ENCODE peak calls at places on chromosomes 2 and 18, in four cellular contexts. One of them, this sample, is unnamed.

GRCh38 chr2:5791371-5791770 is 99.2 kb downstream of the SOX11 start:
- DNase-seq in K562: no peak
- DNase-seq in SK-N-SH: no peak
- DNase-seq in GM12878: no peak
- DNase-seq in this sample: no peak

GRCh38 chr2:144801766-144802165 is 281.8 kb upstream of the ZEB2 start:
- DNase-seq in K562: no peak
- DNase-seq in SK-N-SH: no peak
- DNase-seq in GM12878: no peak
- DNase-seq in this sample: no peak

GRCh38 chr2:45898819-45899218 is 247.3 kb downstream of the PRKCE start:
- DNase-seq in K562: no peak
- DNase-seq in SK-N-SH: no peak
- DNase-seq in GM12878: no peak
- DNase-seq in this sample: no peak

GRCh38 chr2:221200184-221200839 is 371.8 kb downstream of the EPHA4 start:
- DNase-seq in K562: no peak
- DNase-seq in SK-N-SH: no peak
- DNase-seq in GM12878: no peak
- DNase-seq in this sample: no peak

GRCh38 chr2:239736358-239737143 is 288.6 kb downstream of the NDUFA10 start:
- DNase-seq in K562: no peak
- DNase-seq in SK-N-SH: no peak
- DNase-seq in GM12878: no peak
- DNase-seq in this sample: no peak

GRCh38 chr2:216971632-216972031 is 111.8 kb upstream of the TNP1 start:
- DNase-seq in K562: no peak
- DNase-seq in SK-N-SH: no peak
- DNase-seq in GM12878: no peak
- DNase-seq in this sample: no peak

GRCh38 chr2:42141687-42142475 is 27.3 kb upstream of the EML4 start:
- DNase-seq in K562: peak; percentile 19
- DNase-seq in SK-N-SH: peak; percentile 56
- DNase-seq in GM12878: no peak
- DNase-seq in this sample: no peak

GRCh38 chr2:233857511-233858118 is 3.3 kb upstream of the HJURP start:
- DNase-seq in K562: peak; percentile 54
- DNase-seq in SK-N-SH: no peak
- DNase-seq in GM12878: no peak
- DNase-seq in this sample: peak; percentile 89

GRCh38 chr2:95267458-95268207 is 6.6 kb upstream of the PROM2 start:
- DNase-seq in K562: no peak
- DNase-seq in SK-N-SH: no peak
- DNase-seq in GM12878: no peak
- DNase-seq in this sample: peak; percentile 30

GRCh38 chr2:216596234-216596985 is 36.8 kb upstream of the IGFBP2 start:
- DNase-seq in K562: no peak
- DNase-seq in SK-N-SH: peak; percentile 69
- DNase-seq in GM12878: no peak
- DNase-seq in this sample: no peak

GRCh38 chr2:71832844-71833243 is 314.8 kb downstream of the CYP26B1 start:
- DNase-seq in K562: no peak
- DNase-seq in SK-N-SH: no peak
- DNase-seq in GM12878: no peak
- DNase-seq in this sample: no peak

GRCh38 chr2:78992451-78992806 is 33.1 kb upstream of the REG3G start:
- DNase-seq in K562: no peak
- DNase-seq in SK-N-SH: peak; percentile 28
- DNase-seq in GM12878: no peak
- DNase-seq in this sample: peak; percentile 66

GRCh38 chr2:62705859-62706720 is 577 bp downstream of the EHBP1 start:
- DNase-seq in K562: peak; percentile 65
- DNase-seq in SK-N-SH: peak; percentile 78
- DNase-seq in GM12878: no peak
- DNase-seq in this sample: peak; percentile 77

GRCh38 chr18:11260963-11261441 is 111.6 kb upstream of the PIEZO2 start:
- DNase-seq in K562: no peak
- DNase-seq in SK-N-SH: no peak
- DNase-seq in GM12878: no peak
- DNase-seq in this sample: no peak

GRCh38 chr2:110904410-110905148 is 172.2 kb downstream of the ACOXL start:
- DNase-seq in K562: no peak
- DNase-seq in SK-N-SH: no peak
- DNase-seq in GM12878: no peak
- DNase-seq in this sample: no peak

GRCh38 chr2:55585451-55586079 is 31.9 kb downstream of the PPP4R3B start:
- DNase-seq in K562: no peak
- DNase-seq in SK-N-SH: no peak
- DNase-seq in GM12878: no peak
- DNase-seq in this sample: no peak

GRCh38 chr2:74495440-74495839 is 4.0 kb downstream of the LBX2 start:
- DNase-seq in K562: no peak
- DNase-seq in SK-N-SH: no peak
- DNase-seq in GM12878: no peak
- DNase-seq in this sample: no peak

GRCh38 chr2:134087371-134087921 is 166.4 kb upstream of the MGAT5 start:
- DNase-seq in K562: no peak
- DNase-seq in SK-N-SH: no peak
- DNase-seq in GM12878: no peak
- DNase-seq in this sample: no peak

GRCh38 chr2:111058264-111058663 is 62.5 kb upstream of the BCL2L11 start:
- DNase-seq in K562: no peak
- DNase-seq in SK-N-SH: no peak
- DNase-seq in GM12878: no peak
- DNase-seq in this sample: no peak

GRCh38 chr2:37794717-37795116 is 123.3 kb upstream of the CDC42EP3 start:
- DNase-seq in K562: no peak
- DNase-seq in SK-N-SH: no peak
- DNase-seq in GM12878: no peak
- DNase-seq in this sample: no peak

GRCh38 chr2:118251427-118251826 is 163.2 kb downstream of the INSIG2 start:
- DNase-seq in K562: no peak
- DNase-seq in SK-N-SH: no peak
- DNase-seq in GM12878: no peak
- DNase-seq in this sample: no peak

GRCh38 chr2:242048479-242048878 is 178.9 kb downstream of the RTP5 start:
- DNase-seq in K562: no peak
- DNase-seq in SK-N-SH: no peak
- DNase-seq in GM12878: no peak
- DNase-seq in this sample: no peak

GRCh38 chr2:62313433-62314227 is 117.7 kb downstream of the B3GNT2 start:
- DNase-seq in K562: peak; percentile 40
- DNase-seq in SK-N-SH: no peak
- DNase-seq in GM12878: peak; percentile 91
- DNase-seq in this sample: no peak

GRCh38 chr18:69250305-69251151 is 150.2 kb upstream of the DOK6 start:
- DNase-seq in K562: no peak
- DNase-seq in SK-N-SH: no peak
- DNase-seq in GM12878: no peak
- DNase-seq in this sample: no peak

GRCh38 chr2:20042531-20042930 is 8.9 kb downstream of the LAPTM4A start:
- DNase-seq in K562: no peak
- DNase-seq in SK-N-SH: no peak
- DNase-seq in GM12878: no peak
- DNase-seq in this sample: no peak

GRCh38 chr2:176072951-176073904 is 10.5 kb downstream of the EVX2 start:
- DNase-seq in K562: no peak
- DNase-seq in SK-N-SH: no peak
- DNase-seq in GM12878: no peak
- DNase-seq in this sample: no peak

GRCh38 chr18:11148655-11149440 is 521 bp downstream of the PIEZO2 start:
- DNase-seq in K562: no peak
- DNase-seq in SK-N-SH: no peak
- DNase-seq in GM12878: no peak
- DNase-seq in this sample: no peak

GRCh38 chr2:208586516-208586915 is 179.9 kb downstream of the PTH2R start:
- DNase-seq in K562: no peak
- DNase-seq in SK-N-SH: no peak
- DNase-seq in GM12878: no peak
- DNase-seq in this sample: no peak

GRCh38 chr2:31188141-31188540 is 29.2 kb downstream of the CAPN14 start:
- DNase-seq in K562: no peak
- DNase-seq in SK-N-SH: no peak
- DNase-seq in GM12878: no peak
- DNase-seq in this sample: peak; percentile 10

GRCh38 chr2:185738679-185739472 is at the start of gene FSIP2:
- DNase-seq in K562: peak; percentile 50
- DNase-seq in SK-N-SH: no peak
- DNase-seq in GM12878: no peak
- DNase-seq in this sample: peak; percentile 98

GRCh38 chr18:54742654-54743053 is 85.6 kb upstream of the RAB27B start:
- DNase-seq in K562: no peak
- DNase-seq in SK-N-SH: no peak
- DNase-seq in GM12878: no peak
- DNase-seq in this sample: no peak

GRCh38 chr2:172456002-172456401 is 28.6 kb downstream of the ITGA6 start:
- DNase-seq in K562: no peak
- DNase-seq in SK-N-SH: no peak
- DNase-seq in GM12878: no peak
- DNase-seq in this sample: no peak

GRCh38 chr2:26668041-26668440 is 24.5 kb upstream of the KCNK3 start:
- DNase-seq in K562: no peak
- DNase-seq in SK-N-SH: no peak
- DNase-seq in GM12878: no peak
- DNase-seq in this sample: no peak

GRCh38 chr2:186031229-186031628 is 292.6 kb downstream of the FSIP2 start:
- DNase-seq in K562: no peak
- DNase-seq in SK-N-SH: no peak
- DNase-seq in GM12878: no peak
- DNase-seq in this sample: no peak

GRCh38 chr2:126317797-126318431 is 338.0 kb upstream of the GYPC start:
- DNase-seq in K562: no peak
- DNase-seq in SK-N-SH: no peak
- DNase-seq in GM12878: no peak
- DNase-seq in this sample: no peak

GRCh38 chr2:168632733-168633132 is 169.7 kb upstream of the NOSTRIN start:
- DNase-seq in K562: no peak
- DNase-seq in SK-N-SH: peak; percentile 43
- DNase-seq in GM12878: no peak
- DNase-seq in this sample: no peak

GRCh38 chr2:230795856-230796255 is 68.9 kb upstream of the ITM2C start:
- DNase-seq in K562: no peak
- DNase-seq in SK-N-SH: no peak
- DNase-seq in GM12878: no peak
- DNase-seq in this sample: no peak

GRCh38 chr2:236546561-236546961 is 23.1 kb upstream of the ACKR3 start:
- DNase-seq in K562: no peak
- DNase-seq in SK-N-SH: no peak
- DNase-seq in GM12878: peak; percentile 56
- DNase-seq in this sample: no peak

GRCh38 chr2:236545248-236545658 is 24.4 kb upstream of the ACKR3 start:
- DNase-seq in K562: no peak
- DNase-seq in SK-N-SH: no peak
- DNase-seq in GM12878: peak; percentile 87
- DNase-seq in this sample: no peak

GRCh38 chr2:236544362-236544761 is 25.3 kb upstream of the ACKR3 start:
- DNase-seq in K562: no peak
- DNase-seq in SK-N-SH: no peak
- DNase-seq in GM12878: no peak
- DNase-seq in this sample: no peak

GRCh38 chr2:236547725-236548124 is 21.9 kb upstream of the ACKR3 start:
- DNase-seq in K562: no peak
- DNase-seq in SK-N-SH: no peak
- DNase-seq in GM12878: no peak
- DNase-seq in this sample: no peak

GRCh38 chr2:236545814-236546480 is 23.7 kb upstream of the ACKR3 start:
- DNase-seq in K562: no peak
- DNase-seq in SK-N-SH: no peak
- DNase-seq in GM12878: peak; percentile 89
- DNase-seq in this sample: no peak
- TF ChIP-seq NRF1 in K562: no peak
- TF ChIP-seq NRF1 in SK-N-SH: no peak
- TF ChIP-seq NRF1 in GM12878: no peak
- TF ChIP-seq NRF1 in this sample: no peak

GRCh38 chr2:174343638-174344455 is 9.1 kb downstream of the SP9 start:
- DNase-seq in K562: no peak
- DNase-seq in SK-N-SH: no peak
- DNase-seq in GM12878: no peak
- DNase-seq in this sample: peak; percentile 72
- H3K27me3 ChIP-seq in K562: no peaks in the 10 kb centered on the region
- H3K27me3 ChIP-seq in SK-N-SH: peaks cover 53% of the 10 kb centered on the region
- H3K27me3 ChIP-seq in GM12878: peaks cover 29% of the 10 kb centered on the region
- H3K27me3 ChIP-seq in this sample: peaks cover 35% of the 10 kb centered on the region

GRCh38 chr2:160584972-160585494 is 91.4 kb upstream of the RBMS1 start:
- DNase-seq in K562: no peak
- DNase-seq in SK-N-SH: no peak
- DNase-seq in GM12878: no peak
- DNase-seq in this sample: no peak
- TF ChIP-seq SIN3A in K562: no peak
- TF ChIP-seq SIN3A in SK-N-SH: no peak
- TF ChIP-seq SIN3A in GM12878: no peak
- TF ChIP-seq SIN3A in this sample: no peak

GRCh38 chr2:241035142-241035817 is 36.9 kb downstream of the SNED1 start:
- DNase-seq in K562: no peak
- DNase-seq in SK-N-SH: no peak
- DNase-seq in GM12878: no peak
- DNase-seq in this sample: no peak
- TF ChIP-seq NRF1 in K562: no peak
- TF ChIP-seq NRF1 in SK-N-SH: no peak
- TF ChIP-seq NRF1 in GM12878: no peak
- TF ChIP-seq NRF1 in this sample: no peak

GRCh38 chr18:57122906-57123510 is 23.9 kb upstream of the BOD1L2 start:
- DNase-seq in K562: no peak
- DNase-seq in SK-N-SH: no peak
- DNase-seq in GM12878: no peak
- DNase-seq in this sample: no peak
- H3K27me3 ChIP-seq in K562: no peaks in the 10 kb centered on the region
- H3K27me3 ChIP-seq in SK-N-SH: no peaks in the 10 kb centered on the region
- H3K27me3 ChIP-seq in GM12878: peaks cover 9% of the 10 kb centered on the region
- H3K27me3 ChIP-seq in this sample: no peaks in the 10 kb centered on the region